ENCODE peak calls at places on chromosomes 13 and 19, in nine cellular contexts. M, J, D, C, P, N, Y, E and T are unnamed samples.

GRCh38 chr13:109715902-109716301 is 70.5 kb downstream of the IRS2 start:
- DNase-seq in M (no peak), J (no peak), D (peak), C (peak), P (peak), N (no peak), Y (no peak), E (no peak), T (no peak)

GRCh38 chr19:49684251-49684982 is 5.0 kb upstream of the ADM5 start:
- DNase-seq in M (no peak), J (no peak), D (peak), C (no peak), P (no peak), N (no peak), Y (no peak), E (no peak), T (no peak)

GRCh38 chr13:48334534-48335127 is 31.1 kb downstream of the RB1 start:
- DNase-seq in M (no peak), J (no peak), D (peak), C (no peak), P (no peak), N (peak), Y (peak), E (no peak), T (no peak)

GRCh38 chr19:32458500-32459123 is 53.0 kb downstream of the DPY19L3 start:
- DNase-seq in M (no peak), J (no peak), D (no peak), C (no peak), P (no peak), N (no peak), Y (peak), E (no peak), T (no peak)

GRCh38 chr13:104837756-104838155 is 1697.7 kb downstream of the EFNB2 start:
- DNase-seq in M (no peak), J (no peak), D (no peak), C (no peak), P (no peak), N (no peak), Y (no peak), E (no peak), T (no peak)

GRCh38 chr13:43389573-43389972 is 366.2 kb downstream of the DNAJC15 start:
- DNase-seq in M (no peak), J (no peak), D (no peak), C (no peak), P (no peak), N (no peak), Y (no peak), E (no peak), T (no peak)

GRCh38 chr13:89694471-89694870 is 1653.0 kb upstream of the MIR17HG start:
- DNase-seq in M (no peak), J (no peak), D (no peak), C (no peak), P (no peak), N (no peak), Y (no peak), E (no peak), T (no peak)

GRCh38 chr19:7605490-7606222 is 10.0 kb downstream of the CAMSAP3 start:
- DNase-seq in M (no peak), J (no peak), D (peak), C (no peak), P (no peak), N (no peak), Y (peak), E (no peak), T (no peak)

GRCh38 chr13:114222461-114222968 is 12.2 kb upstream of the CDC16 start:
- DNase-seq in M (peak), J (no peak), D (no peak), C (no peak), P (peak), N (no peak), Y (peak), E (no peak), T (no peak)

GRCh38 chr19:19471682-19472081 is 43.7 kb downstream of the TSSK6 start:
- DNase-seq in M (no peak), J (no peak), D (no peak), C (no peak), P (no peak), N (no peak), Y (no peak), E (no peak), T (no peak)

GRCh38 chr13:39148513-39148961 is 110.3 kb downstream of the NHLRC3 start:
- DNase-seq in M (no peak), J (no peak), D (peak), C (no peak), P (peak), N (peak), Y (no peak), E (no peak), T (no peak)

GRCh38 chr19:39140195-39140516 is 14.6 kb downstream of the PAK4 start:
- DNase-seq in M (no peak), J (no peak), D (no peak), C (no peak), P (no peak), N (no peak), Y (no peak), E (no peak), T (no peak)

GRCh38 chr13:73204916-73205315 is 146.1 kb downstream of the KLF5 start:
- DNase-seq in M (no peak), J (no peak), D (no peak), C (no peak), P (no peak), N (no peak), Y (no peak), E (no peak), T (no peak)

GRCh38 chr13:36084131-36084530 is 47.1 kb downstream of the DCLK1 start:
- DNase-seq in M (no peak), J (no peak), D (no peak), C (no peak), P (no peak), N (no peak), Y (no peak), E (no peak), T (no peak)

GRCh38 chr13:26837102-26837501 is 76.5 kb upstream of the GPR12 start:
- DNase-seq in M (no peak), J (no peak), D (no peak), C (peak), P (no peak), N (no peak), Y (no peak), E (no peak), T (no peak)

GRCh38 chr13:26838821-26839220 is 78.2 kb upstream of the GPR12 start:
- DNase-seq in M (no peak), J (no peak), D (no peak), C (no peak), P (no peak), N (no peak), Y (no peak), E (no peak), T (no peak)

GRCh38 chr13:26837997-26838396 is 77.4 kb upstream of the GPR12 start:
- DNase-seq in M (no peak), J (no peak), D (no peak), C (peak), P (no peak), N (peak), Y (no peak), E (no peak), T (no peak)

GRCh38 chr13:26839682-26840081 is 79.1 kb upstream of the GPR12 start:
- DNase-seq in M (no peak), J (no peak), D (no peak), C (peak), P (no peak), N (no peak), Y (no peak), E (no peak), T (no peak)
- H3K27ac ChIP-seq in M (no peak), J (no peak), D (no peak), C (no peak), P (no peak), N (no peak), Y (no peak), E (no peak), T (no peak)

DNA sequence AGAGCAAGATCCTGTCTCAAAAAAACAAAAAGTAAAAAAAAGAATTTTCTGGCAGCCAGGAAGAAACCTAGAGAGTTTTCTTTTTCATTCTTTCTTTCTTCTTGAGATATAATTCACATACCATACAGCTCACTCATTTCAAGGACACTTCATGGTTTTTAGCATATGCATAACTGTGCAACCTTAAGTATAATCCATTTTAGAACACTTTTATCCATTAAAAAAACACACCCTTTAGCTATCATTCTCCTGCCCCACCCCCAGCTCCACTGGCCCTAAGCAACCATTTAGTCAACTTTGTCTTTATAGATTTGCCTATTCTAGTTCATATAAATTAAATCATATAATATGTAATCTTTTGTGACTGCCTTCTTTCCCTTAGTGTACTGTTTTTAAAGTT is 8.1 kb upstream of the IPO5 start:
- DNase-seq in M (no peak), J (no peak), D (no peak), C (no peak), P (no peak), N (no peak), Y (no peak), E (no peak), T (no peak)
- H3K27ac ChIP-seq in M (no peak), J (no peak), D (no peak), C (no peak), P (no peak), N (no peak), Y (no peak), E (no peak), T (no peak)

GRCh38 chr13:59343132-59343531 is 820.6 kb downstream of the DIAPH3 start:
- DNase-seq in M (no peak), J (no peak), D (no peak), C (no peak), P (no peak), N (no peak), Y (no peak), E (no peak), T (no peak)

GRCh38 chr13:59342396-59342795 is 821.3 kb downstream of the DIAPH3 start:
- DNase-seq in M (no peak), J (no peak), D (no peak), C (no peak), P (no peak), N (no peak), Y (peak), E (no peak), T (no peak)

GRCh38 chr13:59343993-59344780 is 819.5 kb downstream of the DIAPH3 start:
- DNase-seq in M (no peak), J (no peak), D (no peak), C (no peak), P (no peak), N (no peak), Y (no peak), E (no peak), T (no peak)

GRCh38 chr13:59345316-59345715 is 818.4 kb downstream of the DIAPH3 start:
- DNase-seq in M (no peak), J (no peak), D (no peak), C (peak), P (no peak), N (no peak), Y (peak), E (no peak), T (no peak)

DNA sequence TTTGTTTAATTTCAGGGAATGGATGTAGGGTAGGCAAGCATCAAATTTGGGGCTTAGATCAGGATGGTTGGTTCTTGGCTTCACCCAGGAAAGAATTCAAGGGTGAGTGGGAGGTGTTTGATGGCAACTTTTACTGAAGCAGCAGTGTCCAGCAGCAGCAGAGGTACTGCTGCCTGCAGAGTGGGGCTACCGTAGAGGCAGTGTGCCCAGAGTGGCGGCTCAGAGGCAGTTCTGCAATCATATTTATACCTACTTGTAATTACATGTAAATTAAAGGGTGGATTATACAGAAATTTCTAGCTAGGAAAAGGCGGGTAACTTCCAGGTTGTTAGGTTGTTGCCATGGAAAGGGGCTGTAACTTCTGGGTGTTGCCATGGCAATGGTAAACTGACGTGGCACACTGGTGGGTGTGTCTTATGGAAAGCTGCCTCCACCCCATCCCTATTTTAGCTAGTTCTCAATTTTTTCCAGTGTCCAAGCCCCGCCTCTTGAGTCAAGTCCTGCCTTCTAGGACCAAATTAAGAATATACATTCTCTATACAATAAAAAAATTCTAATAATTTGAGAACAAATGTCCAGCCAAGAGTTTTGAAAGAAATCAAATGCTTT is 816.8 kb downstream of the DIAPH3 start:
- DNase-seq in M (no peak), J (no peak), D (no peak), C (no peak), P (no peak), N (no peak), Y (no peak), E (no peak), T (no peak)
- H3K27ac ChIP-seq in M (no peak), J (no peak), D (no peak), C (peak), P (no peak), N (no peak), Y (no peak), E (no peak), T (no peak)

GRCh38 chr19:2561221-2561620 is 85.3 kb downstream of the GADD45B start:
- DNase-seq in M (no peak), J (no peak), D (no peak), C (no peak), P (no peak), N (no peak), Y (no peak), E (no peak), T (no peak)
- H3K27ac ChIP-seq in M (no peak), J (no peak), D (no peak), C (no peak), P (no peak), N (no peak), Y (no peak), E (no peak), T (no peak)

GRCh38 chr19:4175669-4175931 is 6.8 kb downstream of the SIRT6 start:
- DNase-seq in M (no peak), J (no peak), D (no peak), C (no peak), P (no peak), N (no peak), Y (no peak), E (no peak), T (no peak)

GRCh38 chr19:4173479-4174211 is 8.7 kb downstream of the SIRT6 start:
- DNase-seq in M (no peak), J (no peak), D (no peak), C (no peak), P (no peak), N (no peak), Y (no peak), E (no peak), T (no peak)

GRCh38 chr19:4177146-4177545 is 5.2 kb downstream of the SIRT6 start:
- DNase-seq in M (no peak), J (no peak), D (no peak), C (no peak), P (no peak), N (no peak), Y (no peak), E (no peak), T (no peak)

GRCh38 chr19:4174212-4174894 is 8.0 kb downstream of the SIRT6 start:
- DNase-seq in M (no peak), J (no peak), D (no peak), C (no peak), P (no peak), N (no peak), Y (no peak), E (no peak), T (no peak)

GRCh38 chr19:4174895-4175668 is 7.3 kb downstream of the SIRT6 start:
- DNase-seq in M (no peak), J (no peak), D (no peak), C (no peak), P (no peak), N (no peak), Y (no peak), E (no peak), T (no peak)
- H3K27ac ChIP-seq in M (no peak), J (no peak), D (no peak), C (no peak), P (no peak), N (no peak), Y (no peak), E (no peak), T (no peak)

GRCh38 chr13:24196593-24197197 is 36.2 kb downstream of the SPATA13 start:
- DNase-seq in M (no peak), J (no peak), D (no peak), C (no peak), P (no peak), N (no peak), Y (no peak), E (no peak), T (no peak)

GRCh38 chr13:24195626-24196025 is 35.1 kb downstream of the SPATA13 start:
- DNase-seq in M (no peak), J (no peak), D (no peak), C (no peak), P (no peak), N (no peak), Y (no peak), E (no peak), T (no peak)

GRCh38 chr13:24194447-24194846 is 33.9 kb downstream of the SPATA13 start:
- DNase-seq in M (no peak), J (no peak), D (no peak), C (no peak), P (no peak), N (no peak), Y (no peak), E (no peak), T (no peak)

GRCh38 chr13:24202215-24202614 is 41.7 kb downstream of the SPATA13 start:
- DNase-seq in M (peak), J (no peak), D (no peak), C (no peak), P (no peak), N (no peak), Y (no peak), E (no peak), T (no peak)

DNA sequence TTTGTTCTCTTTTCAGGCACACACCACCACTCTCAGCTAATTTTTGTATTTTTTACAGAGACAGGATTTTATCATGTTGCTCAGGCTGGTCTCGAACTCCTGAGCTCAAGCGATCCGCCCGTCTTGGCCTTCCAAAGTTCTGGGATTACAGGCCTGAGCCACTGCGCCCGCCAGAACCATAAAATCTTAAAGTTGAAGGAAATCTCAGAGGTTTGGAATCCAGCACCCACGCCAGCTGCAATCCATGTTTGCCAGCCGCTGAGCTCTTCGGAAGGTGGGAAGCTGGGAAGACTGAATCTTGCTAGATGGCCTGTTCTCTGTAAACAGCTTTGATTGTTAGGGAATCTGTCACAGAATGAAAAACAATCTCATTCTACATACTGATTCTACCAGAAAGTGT is 38.5 kb downstream of the SPATA13 start:
- DNase-seq in M (no peak), J (no peak), D (no peak), C (no peak), P (no peak), N (no peak), Y (no peak), E (peak), T (no peak)
- H3K27ac ChIP-seq in M (no peak), J (peak), D (no peak), C (no peak), P (peak), N (no peak), Y (no peak), E (peak), T (peak)